ENCODE peak calls at places on chromosomes 3 and 15, in ten cellular contexts. One of them, this sample, is unnamed.

GRCh38 chr3:52299247-52299657 is 11.6 kb downstream of the GLYCTK start:
- DNase-seq in HS-5: no peak
- DNase-seq in stromal cell of bone marrow: no peak
- DNase-seq in AG08395: no peak
- DNase-seq in iris pigment epithelial cell: no peak
- DNase-seq in testis: no peak
- DNase-seq in substantia nigra: no peak
- DNase-seq in smooth muscle cell of the brain vasculature: no peak
- DNase-seq in GM04504: no peak
- DNase-seq in activated T-helper 1 cell treated with anti-CD3 and anti-CD28 coated beads, Interleukin-2, amount 50 U/mL, for 16 hours: no peak
- DNase-seq in this sample: no peak

GRCh38 chr3:157104928-157105652 is 54.9 kb downstream of the CCNL1 start:
- DNase-seq in HS-5: no peak
- DNase-seq in stromal cell of bone marrow: no peak
- DNase-seq in AG08395: no peak
- DNase-seq in iris pigment epithelial cell: no peak
- DNase-seq in testis: no peak
- DNase-seq in substantia nigra: no peak
- DNase-seq in smooth muscle cell of the brain vasculature: no peak
- DNase-seq in GM04504: no peak
- DNase-seq in activated T-helper 1 cell treated with anti-CD3 and anti-CD28 coated beads, Interleukin-2, amount 50 U/mL, for 16 hours: no peak
- DNase-seq in this sample: no peak

GRCh38 chr3:113838631-113839209 is at the start of gene GRAMD1C:
- DNase-seq in HS-5: peak
- DNase-seq in stromal cell of bone marrow: peak
- DNase-seq in AG08395: peak
- DNase-seq in iris pigment epithelial cell: peak
- DNase-seq in testis: peak
- DNase-seq in substantia nigra: peak
- DNase-seq in smooth muscle cell of the brain vasculature: peak
- DNase-seq in GM04504: peak
- DNase-seq in activated T-helper 1 cell treated with anti-CD3 and anti-CD28 coated beads, Interleukin-2, amount 50 U/mL, for 16 hours: peak
- DNase-seq in this sample: peak

GRCh38 chr15:71551566-71551965 is 258.8 kb upstream of the NR2E3 start:
- DNase-seq in HS-5: no peak
- DNase-seq in stromal cell of bone marrow: no peak
- DNase-seq in AG08395: no peak
- DNase-seq in iris pigment epithelial cell: no peak
- DNase-seq in testis: no peak
- DNase-seq in substantia nigra: no peak
- DNase-seq in smooth muscle cell of the brain vasculature: no peak
- DNase-seq in GM04504: no peak
- DNase-seq in activated T-helper 1 cell treated with anti-CD3 and anti-CD28 coated beads, Interleukin-2, amount 50 U/mL, for 16 hours: no peak
- DNase-seq in this sample: no peak

GRCh38 chr15:77012868-77013267 is 17.9 kb downstream of the PSTPIP1 start:
- DNase-seq in HS-5: no peak
- DNase-seq in stromal cell of bone marrow: no peak
- DNase-seq in AG08395: no peak
- DNase-seq in iris pigment epithelial cell: no peak
- DNase-seq in testis: no peak
- DNase-seq in substantia nigra: no peak
- DNase-seq in smooth muscle cell of the brain vasculature: no peak
- DNase-seq in GM04504: no peak
- DNase-seq in activated T-helper 1 cell treated with anti-CD3 and anti-CD28 coated beads, Interleukin-2, amount 50 U/mL, for 16 hours: no peak
- DNase-seq in this sample: no peak

GRCh38 chr15:55993804-55994539 is 560 bp upstream of the NEDD4 start:
- DNase-seq in HS-5: peak
- DNase-seq in stromal cell of bone marrow: peak
- DNase-seq in AG08395: no peak
- DNase-seq in iris pigment epithelial cell: peak
- DNase-seq in testis: no peak
- DNase-seq in substantia nigra: no peak
- DNase-seq in smooth muscle cell of the brain vasculature: peak
- DNase-seq in GM04504: no peak
- DNase-seq in activated T-helper 1 cell treated with anti-CD3 and anti-CD28 coated beads, Interleukin-2, amount 50 U/mL, for 16 hours: no peak
- DNase-seq in this sample: no peak

GRCh38 chr3:14565791-14566588 is 25.8 kb upstream of the GRIP2 start:
- DNase-seq in HS-5: peak
- DNase-seq in stromal cell of bone marrow: peak
- DNase-seq in AG08395: peak
- DNase-seq in iris pigment epithelial cell: peak
- DNase-seq in testis: no peak
- DNase-seq in substantia nigra: no peak
- DNase-seq in smooth muscle cell of the brain vasculature: no peak
- DNase-seq in GM04504: no peak
- DNase-seq in activated T-helper 1 cell treated with anti-CD3 and anti-CD28 coated beads, Interleukin-2, amount 50 U/mL, for 16 hours: no peak
- DNase-seq in this sample: no peak

GRCh38 chr3:59512066-59512465 is 462.2 kb upstream of the CFAP20DC start:
- DNase-seq in HS-5: no peak
- DNase-seq in stromal cell of bone marrow: no peak
- DNase-seq in AG08395: no peak
- DNase-seq in iris pigment epithelial cell: no peak
- DNase-seq in testis: no peak
- DNase-seq in substantia nigra: no peak
- DNase-seq in smooth muscle cell of the brain vasculature: no peak
- DNase-seq in GM04504: no peak
- DNase-seq in activated T-helper 1 cell treated with anti-CD3 and anti-CD28 coated beads, Interleukin-2, amount 50 U/mL, for 16 hours: no peak
- DNase-seq in this sample: no peak

GRCh38 chr3:126355777-126356372 is 1.3 kb downstream of the KLF15 start:
- DNase-seq in HS-5: no peak
- DNase-seq in stromal cell of bone marrow: peak
- DNase-seq in AG08395: peak
- DNase-seq in iris pigment epithelial cell: peak
- DNase-seq in testis: peak
- DNase-seq in substantia nigra: peak
- DNase-seq in smooth muscle cell of the brain vasculature: no peak
- DNase-seq in GM04504: peak
- DNase-seq in activated T-helper 1 cell treated with anti-CD3 and anti-CD28 coated beads, Interleukin-2, amount 50 U/mL, for 16 hours: no peak
- DNase-seq in this sample: peak

GRCh38 chr3:126549861-126550487 is 8.8 kb downstream of the C3orf22 start:
- DNase-seq in HS-5: no peak
- DNase-seq in stromal cell of bone marrow: no peak
- DNase-seq in AG08395: no peak
- DNase-seq in iris pigment epithelial cell: no peak
- DNase-seq in testis: no peak
- DNase-seq in substantia nigra: no peak
- DNase-seq in smooth muscle cell of the brain vasculature: no peak
- DNase-seq in GM04504: no peak
- DNase-seq in activated T-helper 1 cell treated with anti-CD3 and anti-CD28 coated beads, Interleukin-2, amount 50 U/mL, for 16 hours: no peak
- DNase-seq in this sample: no peak

GRCh38 chr3:89586256-89586655 is 478.8 kb downstream of the EPHA3 start:
- DNase-seq in HS-5: no peak
- DNase-seq in stromal cell of bone marrow: no peak
- DNase-seq in AG08395: no peak
- DNase-seq in iris pigment epithelial cell: no peak
- DNase-seq in testis: no peak
- DNase-seq in substantia nigra: no peak
- DNase-seq in smooth muscle cell of the brain vasculature: no peak
- DNase-seq in GM04504: no peak
- DNase-seq in activated T-helper 1 cell treated with anti-CD3 and anti-CD28 coated beads, Interleukin-2, amount 50 U/mL, for 16 hours: no peak
- DNase-seq in this sample: no peak

GRCh38 chr3:115996420-115997108 is 373.3 kb downstream of the GAP43 start:
- DNase-seq in HS-5: no peak
- DNase-seq in stromal cell of bone marrow: no peak
- DNase-seq in AG08395: no peak
- DNase-seq in iris pigment epithelial cell: no peak
- DNase-seq in testis: peak
- DNase-seq in substantia nigra: no peak
- DNase-seq in smooth muscle cell of the brain vasculature: no peak
- DNase-seq in GM04504: no peak
- DNase-seq in activated T-helper 1 cell treated with anti-CD3 and anti-CD28 coated beads, Interleukin-2, amount 50 U/mL, for 16 hours: no peak
- DNase-seq in this sample: no peak

GRCh38 chr15:31905054-31905453 is 125.3 kb upstream of the CHRNA7 start:
- DNase-seq in HS-5: no peak
- DNase-seq in stromal cell of bone marrow: no peak
- DNase-seq in AG08395: no peak
- DNase-seq in iris pigment epithelial cell: no peak
- DNase-seq in testis: no peak
- DNase-seq in substantia nigra: no peak
- DNase-seq in smooth muscle cell of the brain vasculature: no peak
- DNase-seq in GM04504: no peak
- DNase-seq in activated T-helper 1 cell treated with anti-CD3 and anti-CD28 coated beads, Interleukin-2, amount 50 U/mL, for 16 hours: no peak
- DNase-seq in this sample: no peak

GRCh38 chr3:40970067-40970466 is 229.2 kb upstream of the CTNNB1 start:
- DNase-seq in HS-5: no peak
- DNase-seq in stromal cell of bone marrow: no peak
- DNase-seq in AG08395: no peak
- DNase-seq in iris pigment epithelial cell: no peak
- DNase-seq in testis: no peak
- DNase-seq in substantia nigra: no peak
- DNase-seq in smooth muscle cell of the brain vasculature: no peak
- DNase-seq in GM04504: no peak
- DNase-seq in activated T-helper 1 cell treated with anti-CD3 and anti-CD28 coated beads, Interleukin-2, amount 50 U/mL, for 16 hours: no peak
- DNase-seq in this sample: no peak

GRCh38 chr3:15387171-15387581 is 40.2 kb downstream of the METTL6 start:
- DNase-seq in HS-5: no peak
- DNase-seq in stromal cell of bone marrow: no peak
- DNase-seq in AG08395: no peak
- DNase-seq in iris pigment epithelial cell: no peak
- DNase-seq in testis: peak
- DNase-seq in substantia nigra: no peak
- DNase-seq in smooth muscle cell of the brain vasculature: no peak
- DNase-seq in GM04504: no peak
- DNase-seq in activated T-helper 1 cell treated with anti-CD3 and anti-CD28 coated beads, Interleukin-2, amount 50 U/mL, for 16 hours: no peak
- DNase-seq in this sample: no peak

GRCh38 chr15:100958326-100959065 is 39.3 kb downstream of the LRRK1 start:
- DNase-seq in HS-5: peak
- DNase-seq in stromal cell of bone marrow: peak
- DNase-seq in AG08395: peak
- DNase-seq in iris pigment epithelial cell: peak
- DNase-seq in testis: no peak
- DNase-seq in substantia nigra: no peak
- DNase-seq in smooth muscle cell of the brain vasculature: peak
- DNase-seq in GM04504: peak
- DNase-seq in activated T-helper 1 cell treated with anti-CD3 and anti-CD28 coated beads, Interleukin-2, amount 50 U/mL, for 16 hours: no peak
- DNase-seq in this sample: no peak

GRCh38 chr3:186209810-186210752 is 101.2 kb upstream of the ETV5 start:
- DNase-seq in HS-5: peak
- DNase-seq in stromal cell of bone marrow: peak
- DNase-seq in AG08395: peak
- DNase-seq in iris pigment epithelial cell: peak
- DNase-seq in testis: peak
- DNase-seq in substantia nigra: peak
- DNase-seq in smooth muscle cell of the brain vasculature: peak
- DNase-seq in GM04504: peak
- DNase-seq in activated T-helper 1 cell treated with anti-CD3 and anti-CD28 coated beads, Interleukin-2, amount 50 U/mL, for 16 hours: no peak
- DNase-seq in this sample: peak

GRCh38 chr3:85808750-85809149 is 850.0 kb downstream of the CADM2 start:
- DNase-seq in HS-5: no peak
- DNase-seq in stromal cell of bone marrow: no peak
- DNase-seq in AG08395: no peak
- DNase-seq in iris pigment epithelial cell: no peak
- DNase-seq in testis: no peak
- DNase-seq in substantia nigra: no peak
- DNase-seq in smooth muscle cell of the brain vasculature: no peak
- DNase-seq in GM04504: no peak
- DNase-seq in activated T-helper 1 cell treated with anti-CD3 and anti-CD28 coated beads, Interleukin-2, amount 50 U/mL, for 16 hours: no peak
- DNase-seq in this sample: no peak

GRCh38 chr15:93245616-93246122 is 156.7 kb upstream of the RGMA start:
- DNase-seq in HS-5: no peak
- DNase-seq in stromal cell of bone marrow: no peak
- DNase-seq in AG08395: no peak
- DNase-seq in iris pigment epithelial cell: no peak
- DNase-seq in testis: peak
- DNase-seq in substantia nigra: no peak
- DNase-seq in smooth muscle cell of the brain vasculature: no peak
- DNase-seq in GM04504: no peak
- DNase-seq in activated T-helper 1 cell treated with anti-CD3 and anti-CD28 coated beads, Interleukin-2, amount 50 U/mL, for 16 hours: no peak
- DNase-seq in this sample: no peak

GRCh38 chr3:184778426-184779332 is 33.3 kb upstream of the VPS8 start:
- DNase-seq in HS-5: no peak
- DNase-seq in stromal cell of bone marrow: no peak
- DNase-seq in AG08395: no peak
- DNase-seq in iris pigment epithelial cell: no peak
- DNase-seq in testis: no peak
- DNase-seq in substantia nigra: no peak
- DNase-seq in smooth muscle cell of the brain vasculature: no peak
- DNase-seq in GM04504: no peak
- DNase-seq in activated T-helper 1 cell treated with anti-CD3 and anti-CD28 coated beads, Interleukin-2, amount 50 U/mL, for 16 hours: no peak
- DNase-seq in this sample: no peak

GRCh38 chr3:158808697-158809096 is 6.8 kb downstream of the MFSD1 start:
- DNase-seq in HS-5: peak
- DNase-seq in stromal cell of bone marrow: no peak
- DNase-seq in AG08395: peak
- DNase-seq in iris pigment epithelial cell: peak
- DNase-seq in testis: no peak
- DNase-seq in substantia nigra: no peak
- DNase-seq in smooth muscle cell of the brain vasculature: no peak
- DNase-seq in GM04504: peak
- DNase-seq in activated T-helper 1 cell treated with anti-CD3 and anti-CD28 coated beads, Interleukin-2, amount 50 U/mL, for 16 hours: no peak
- DNase-seq in this sample: no peak

GRCh38 chr3:140541975-140542653 is 135.8 kb upstream of the TRIM42 start:
- DNase-seq in HS-5: no peak
- DNase-seq in stromal cell of bone marrow: no peak
- DNase-seq in AG08395: no peak
- DNase-seq in iris pigment epithelial cell: no peak
- DNase-seq in testis: no peak
- DNase-seq in substantia nigra: no peak
- DNase-seq in smooth muscle cell of the brain vasculature: no peak
- DNase-seq in GM04504: no peak
- DNase-seq in activated T-helper 1 cell treated with anti-CD3 and anti-CD28 coated beads, Interleukin-2, amount 50 U/mL, for 16 hours: no peak
- DNase-seq in this sample: no peak

GRCh38 chr15:62483817-62484216 is 318.7 kb upstream of the C2CD4B start:
- DNase-seq in HS-5: no peak
- DNase-seq in stromal cell of bone marrow: no peak
- DNase-seq in AG08395: peak
- DNase-seq in iris pigment epithelial cell: no peak
- DNase-seq in testis: no peak
- DNase-seq in substantia nigra: no peak
- DNase-seq in smooth muscle cell of the brain vasculature: no peak
- DNase-seq in GM04504: no peak
- DNase-seq in activated T-helper 1 cell treated with anti-CD3 and anti-CD28 coated beads, Interleukin-2, amount 50 U/mL, for 16 hours: no peak
- DNase-seq in this sample: no peak

GRCh38 chr15:43238691-43239131 is 17.9 kb upstream of the EPB42 start:
- DNase-seq in HS-5: no peak
- DNase-seq in stromal cell of bone marrow: no peak
- DNase-seq in AG08395: no peak
- DNase-seq in iris pigment epithelial cell: no peak
- DNase-seq in testis: no peak
- DNase-seq in substantia nigra: no peak
- DNase-seq in smooth muscle cell of the brain vasculature: no peak
- DNase-seq in GM04504: no peak
- DNase-seq in activated T-helper 1 cell treated with anti-CD3 and anti-CD28 coated beads, Interleukin-2, amount 50 U/mL, for 16 hours: no peak
- DNase-seq in this sample: no peak

GRCh38 chr15:51286816-51287215 is 51.6 kb downstream of the CYP19A1 start:
- DNase-seq in HS-5: no peak
- DNase-seq in stromal cell of bone marrow: no peak
- DNase-seq in AG08395: no peak
- DNase-seq in iris pigment epithelial cell: no peak
- DNase-seq in testis: no peak
- DNase-seq in substantia nigra: no peak
- DNase-seq in smooth muscle cell of the brain vasculature: no peak
- DNase-seq in GM04504: no peak
- DNase-seq in activated T-helper 1 cell treated with anti-CD3 and anti-CD28 coated beads, Interleukin-2, amount 50 U/mL, for 16 hours: no peak
- DNase-seq in this sample: no peak

GRCh38 chr15:77266708-77267387 is 153.1 kb downstream of the PEAK1 start:
- DNase-seq in HS-5: no peak
- DNase-seq in stromal cell of bone marrow: peak
- DNase-seq in AG08395: peak
- DNase-seq in iris pigment epithelial cell: peak
- DNase-seq in testis: no peak
- DNase-seq in substantia nigra: no peak
- DNase-seq in smooth muscle cell of the brain vasculature: peak
- DNase-seq in GM04504: peak
- DNase-seq in activated T-helper 1 cell treated with anti-CD3 and anti-CD28 coated beads, Interleukin-2, amount 50 U/mL, for 16 hours: no peak
- DNase-seq in this sample: no peak

GRCh38 chr3:150469931-150470740 is 62.0 kb downstream of the TSC22D2 start:
- DNase-seq in HS-5: no peak
- DNase-seq in stromal cell of bone marrow: no peak
- DNase-seq in AG08395: no peak
- DNase-seq in iris pigment epithelial cell: peak
- DNase-seq in testis: no peak
- DNase-seq in substantia nigra: no peak
- DNase-seq in smooth muscle cell of the brain vasculature: no peak
- DNase-seq in GM04504: no peak
- DNase-seq in activated T-helper 1 cell treated with anti-CD3 and anti-CD28 coated beads, Interleukin-2, amount 50 U/mL, for 16 hours: no peak
- DNase-seq in this sample: no peak

GRCh38 chr3:40623567-40623966 is 98.8 kb downstream of the ZNF621 start:
- DNase-seq in HS-5: peak
- DNase-seq in stromal cell of bone marrow: peak
- DNase-seq in AG08395: no peak
- DNase-seq in iris pigment epithelial cell: peak
- DNase-seq in testis: no peak
- DNase-seq in substantia nigra: no peak
- DNase-seq in smooth muscle cell of the brain vasculature: no peak
- DNase-seq in GM04504: no peak
- DNase-seq in activated T-helper 1 cell treated with anti-CD3 and anti-CD28 coated beads, Interleukin-2, amount 50 U/mL, for 16 hours: no peak
- DNase-seq in this sample: no peak